ENCODE peak calls at places on chromosomes 5 and 9, in six cellular contexts. I, U, O, Q, D and G are unnamed samples.

GRCh38 chr5:79935992-79936643 is 54.9 kb downstream of the MTX3 start:
- DNase-seq in I (no peak), U (no peak), O (peak), Q (no peak), D (no peak), G (no peak)

GRCh38 chr5:72938206-72938605 is 17.6 kb upstream of the FCHO2 start:
- DNase-seq in I (no peak), U (no peak), O (peak), Q (no peak), D (no peak), G (no peak)

GRCh38 chr5:57171818-57172465 is 1.9 kb upstream of the GPBP1 start:
- DNase-seq in I (no peak), U (peak), O (peak), Q (no peak), D (no peak), G (no peak)

GRCh38 chr9:129080312-129080607 is 651 bp upstream of the DOLPP1 start:
- DNase-seq in I (no peak), U (no peak), O (no peak), Q (no peak), D (no peak), G (no peak)

GRCh38 chr5:1418238-1418920 is 26.9 kb downstream of the SLC6A3 start:
- DNase-seq in I (no peak), U (no peak), O (no peak), Q (no peak), D (no peak), G (no peak)

GRCh38 chr5:133149333-133149732 is 97.5 kb downstream of the HSPA4 start:
- DNase-seq in I (no peak), U (no peak), O (no peak), Q (no peak), D (peak), G (no peak)

GRCh38 chr9:17614246-17614645 is 35.4 kb downstream of the SH3GL2 start:
- DNase-seq in I (no peak), U (no peak), O (no peak), Q (no peak), D (no peak), G (no peak)

GRCh38 chr9:5671711-5672353 is 42.9 kb downstream of the RIC1 start:
- DNase-seq in I (no peak), U (no peak), O (no peak), Q (no peak), D (no peak), G (no peak)

GRCh38 chr9:20382460-20383071 is 239.7 kb downstream of the MLLT3 start:
- DNase-seq in I (no peak), U (peak), O (peak), Q (peak), D (no peak), G (no peak)

GRCh38 chr9:98860871-98861293 is 53.4 kb downstream of the GALNT12 start:
- DNase-seq in I (no peak), U (peak), O (peak), Q (no peak), D (peak), G (no peak)

GRCh38 chr5:179259731-179260323 is 85.4 kb downstream of the ADAMTS2 start:
- DNase-seq in I (no peak), U (no peak), O (no peak), Q (no peak), D (peak), G (no peak)

GRCh38 chr5:17190242-17190778 is 27.1 kb upstream of the BASP1 start:
- DNase-seq in I (peak), U (peak), O (peak), Q (peak), D (peak), G (no peak)

GRCh38 chr5:34703767-34704324 is 47.7 kb downstream of the RAI14 start:
- DNase-seq in I (no peak), U (no peak), O (no peak), Q (no peak), D (no peak), G (no peak)

GRCh38 chr9:133120343-133121199 is 469 bp downstream of the RALGDS start:
- DNase-seq in I (peak), U (no peak), O (no peak), Q (no peak), D (peak), G (peak)

GRCh38 chr5:2864515-2864914 is 113.0 kb upstream of the IRX2 start:
- DNase-seq in I (no peak), U (no peak), O (no peak), Q (no peak), D (no peak), G (no peak)

GRCh38 chr9:108056083-108056804 is 566.7 kb upstream of the KLF4 start:
- DNase-seq in I (no peak), U (peak), O (peak), Q (no peak), D (no peak), G (no peak)

GRCh38 chr5:138517437-138517836 is 25.6 kb downstream of the ETF1 start:
- DNase-seq in I (no peak), U (no peak), O (no peak), Q (no peak), D (no peak), G (no peak)

GRCh38 chr5:96530901-96531300 is 97.9 kb upstream of the PCSK1 start:
- DNase-seq in I (no peak), U (no peak), O (no peak), Q (no peak), D (no peak), G (no peak)

GRCh38 chr5:150630459-150631325 is 9.8 kb upstream of the SYNPO start:
- DNase-seq in I (no peak), U (no peak), O (no peak), Q (no peak), D (no peak), G (no peak)

GRCh38 chr9:38032266-38032830 is 36.7 kb downstream of the SHB start:
- DNase-seq in I (no peak), U (no peak), O (no peak), Q (no peak), D (no peak), G (no peak)

GRCh38 chr5:172380992-172381643 is 73.2 kb downstream of the SH3PXD2B start:
- DNase-seq in I (no peak), U (no peak), O (peak), Q (no peak), D (peak), G (no peak)

GRCh38 chr5:135241536-135241935 is 157.5 kb downstream of the MACROH2A1 start:
- DNase-seq in I (no peak), U (no peak), O (no peak), Q (no peak), D (no peak), G (no peak)

GRCh38 chr9:127731938-127732337 is 3.2 kb downstream of the TOR2A start:
- DNase-seq in I (no peak), U (no peak), O (no peak), Q (no peak), D (no peak), G (no peak)

GRCh38 chr9:69476016-69476415 is 151.0 kb downstream of the ENTREP1 start:
- DNase-seq in I (no peak), U (no peak), O (no peak), Q (no peak), D (no peak), G (no peak)

GRCh38 chr9:127884427-127884911 is 7.0 kb upstream of the AK1 start:
- DNase-seq in I (no peak), U (no peak), O (no peak), Q (no peak), D (peak), G (no peak)

GRCh38 chr9:129873563-129873962 is 38.3 kb downstream of the USP20 start:
- DNase-seq in I (no peak), U (no peak), O (no peak), Q (no peak), D (no peak), G (no peak)

GRCh38 chr9:18327106-18327505 is 146.8 kb upstream of the ADAMTSL1 start:
- DNase-seq in I (no peak), U (no peak), O (no peak), Q (no peak), D (no peak), G (no peak)

GRCh38 chr9:77785341-77785740 is 137.2 kb upstream of the GNA14 start:
- DNase-seq in I (no peak), U (no peak), O (no peak), Q (no peak), D (peak), G (no peak)

GRCh38 chr5:14204785-14205321 is 61.7 kb downstream of the TRIO start:
- DNase-seq in I (no peak), U (peak), O (peak), Q (peak), D (no peak), G (no peak)

GRCh38 chr9:2919347-2919746 is 75.5 kb upstream of the PUM3 start:
- DNase-seq in I (no peak), U (no peak), O (no peak), Q (no peak), D (no peak), G (no peak)

GRCh38 chr5:59745422-59745863 is 148.1 kb downstream of the PDE4D start:
- DNase-seq in I (no peak), U (peak), O (peak), Q (no peak), D (no peak), G (no peak)

GRCh38 chr5:133655966-133656365 is 43.6 kb upstream of the FSTL4 start:
- DNase-seq in I (no peak), U (no peak), O (no peak), Q (no peak), D (no peak), G (no peak)

GRCh38 chr5:34706084-34706483 is 50.0 kb downstream of the RAI14 start:
- DNase-seq in I (no peak), U (no peak), O (no peak), Q (no peak), D (no peak), G (no peak)

GRCh38 chr5:113202904-113203716 is 226.5 kb downstream of the DCP2 start:
- DNase-seq in I (peak), U (peak), O (peak), Q (peak), D (peak), G (no peak)

GRCh38 chr9:88915916-88916315 is 75.4 kb upstream of the S1PR3 start:
- DNase-seq in I (no peak), U (no peak), O (no peak), Q (no peak), D (no peak), G (no peak)

DNA sequence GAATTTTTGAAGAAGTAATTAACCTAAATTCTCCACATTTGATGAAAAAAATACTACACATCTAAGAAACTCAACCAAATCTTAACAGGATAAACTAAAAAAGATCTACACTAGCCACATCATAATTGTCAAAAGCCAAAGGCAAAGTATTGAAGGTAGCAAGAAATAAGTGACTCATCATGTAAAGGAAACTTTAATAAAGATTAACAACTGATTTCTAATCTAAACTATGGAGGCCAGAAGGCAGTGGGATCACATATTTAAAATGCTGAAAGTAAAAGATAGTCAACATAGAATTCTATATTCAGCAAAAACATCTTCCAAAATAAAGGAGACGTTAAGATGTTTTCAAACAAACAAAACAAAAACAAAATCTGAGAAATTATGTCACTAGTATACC is 2002.9 kb downstream of the MAT2B start:
- DNase-seq in I (no peak), U (no peak), O (no peak), Q (no peak), D (no peak), G (no peak)
- TF ChIP-seq RAD21 in I (no peak), U (no peak), O (no peak), Q (no peak), D (no peak), G (no peak)

GRCh38 chr5:177529247-177529901 is 12.6 kb upstream of the DDX41 start:
- DNase-seq in I (peak), U (no peak), O (no peak), Q (no peak), D (no peak), G (no peak)
- TF ChIP-seq RAD21 in I (no peak), U (no peak), O (no peak), Q (no peak), D (no peak), G (no peak)

GRCh38 chr5:167797933-167798332 is 493.5 kb upstream of the WWC1 start:
- DNase-seq in I (no peak), U (no peak), O (no peak), Q (no peak), D (no peak), G (no peak)

GRCh38 chr5:167801999-167802398 is 489.4 kb upstream of the WWC1 start:
- DNase-seq in I (no peak), U (no peak), O (no peak), Q (no peak), D (no peak), G (no peak)

GRCh38 chr5:167796636-167797035 is 494.8 kb upstream of the WWC1 start:
- DNase-seq in I (no peak), U (no peak), O (no peak), Q (no peak), D (no peak), G (no peak)

GRCh38 chr5:167800405-167800804 is 491.0 kb upstream of the WWC1 start:
- DNase-seq in I (no peak), U (no peak), O (no peak), Q (no peak), D (no peak), G (no peak)

DNA sequence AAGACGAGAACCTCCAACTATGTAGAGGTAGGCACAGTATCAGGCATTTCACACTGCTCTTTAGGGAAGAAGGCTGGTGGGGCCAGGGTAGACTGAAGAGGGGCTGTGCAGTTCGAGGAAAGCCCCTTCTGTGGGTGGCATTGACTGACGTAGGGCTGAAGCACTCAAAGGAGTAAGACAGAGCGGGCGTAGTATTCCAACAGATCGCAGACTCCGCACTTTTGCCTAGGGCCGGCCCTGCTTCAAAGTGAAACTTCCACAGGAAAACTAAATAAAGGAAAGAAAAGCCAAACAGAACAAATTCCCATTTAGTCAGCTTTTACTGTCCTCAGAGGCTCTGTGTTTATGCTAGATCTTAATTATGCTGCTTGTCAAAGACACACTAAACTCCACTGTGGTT is 493.0 kb upstream of the WWC1 start:
- DNase-seq in I (no peak), U (no peak), O (no peak), Q (no peak), D (no peak), G (no peak)
- TF ChIP-seq RAD21 in I (no peak), U (no peak), O (no peak), Q (no peak), D (no peak), G (no peak)

GRCh38 chr9:113568081-113568435 is 104.5 kb downstream of the RGS3 start:
- DNase-seq in I (no peak), U (no peak), O (no peak), Q (no peak), D (no peak), G (no peak)

GRCh38 chr9:113567361-113568080 is 104.0 kb downstream of the RGS3 start:
- DNase-seq in I (no peak), U (no peak), O (no peak), Q (no peak), D (no peak), G (no peak)

GRCh38 chr9:113566011-113566711 is 102.6 kb downstream of the RGS3 start:
- DNase-seq in I (no peak), U (no peak), O (no peak), Q (no peak), D (no peak), G (no peak)

GRCh38 chr9:113564804-113565237 is 101.3 kb downstream of the RGS3 start:
- DNase-seq in I (peak), U (no peak), O (peak), Q (no peak), D (peak), G (no peak)

GRCh38 chr9:113566712-113567071 is 103.2 kb downstream of the RGS3 start:
- DNase-seq in I (no peak), U (no peak), O (no peak), Q (no peak), D (peak), G (no peak)
- TF ChIP-seq RAD21 in I (no peak), U (no peak), O (no peak), Q (no peak), D (no peak), G (no peak)

GRCh38 chr9:132005896-132006295 is 73.8 kb downstream of the MED27 start:
- DNase-seq in I (no peak), U (no peak), O (peak), Q (no peak), D (no peak), G (no peak)
- TF ChIP-seq RAD21 in I (no peak), U (no peak), O (no peak), Q (no peak), D (no peak), G (no peak)

GRCh38 chr5:82295959-82296557 is 17.9 kb upstream of the RPS23 start:
- DNase-seq in I (no peak), U (no peak), O (no peak), Q (no peak), D (no peak), G (no peak)
- TF ChIP-seq RAD21 in I (no peak), U (no peak), O (no peak), Q (no peak), D (no peak), G (no peak)

GRCh38 chr9:71223953-71224538 is 102.6 kb upstream of the TRPM3 start:
- DNase-seq in I (no peak), U (no peak), O (no peak), Q (peak), D (no peak), G (no peak)
- TF ChIP-seq RAD21 in I (no peak), U (no peak), O (no peak), Q (no peak), D (no peak), G (peak)